ENCODE peak calls at places on chromosomes 5 and 9, in ten cellular contexts. F is HL-60, W is tibial nerve, K is fibroblast of the aortic adventitia, C is dorsolateral prefrontal cortex, B is cardiac fibroblast, E is lower leg skin, T is fibroblast of mammary gland, H is AG04449, Q is SK-N-SH. M is an unnamed sample.

GRCh38 chr5:52727568-52727967 is 60.1 kb upstream of the ITGA1 start:
- DNase-seq in C (no peak), W (no peak), E (peak), H (no peak), B (peak), F (no peak), Q (no peak), K (peak), T (peak), M (no peak)

GRCh38 chr5:115170128-115170923 is 618 bp upstream of the TRIM36 start:
- DNase-seq in T (peak), K (no peak), C (no peak), E (no peak), B (peak), W (no peak), Q (peak), F (no peak), H (no peak), M (no peak)

GRCh38 chr5:936149-937144 is 43.8 kb downstream of the TRIP13 start:
- DNase-seq in B (no peak), E (no peak), K (no peak), T (no peak), Q (no peak), W (no peak), C (no peak), H (no peak), F (no peak), M (no peak)

GRCh38 chr9:18976368-18977238 is 56.4 kb downstream of the SAXO1 start:
- DNase-seq in C (no peak), F (no peak), T (peak), H (peak), B (peak), W (no peak), Q (peak), K (peak), E (no peak), M (peak)

GRCh38 chr5:171355302-171355724 is 32.3 kb upstream of the NPM1 start:
- DNase-seq in E (no peak), B (no peak), H (no peak), W (no peak), C (no peak), K (no peak), T (no peak), F (no peak), Q (no peak), M (no peak)

GRCh38 chr5:139077899-139078298 is 120.3 kb downstream of the SIL1 start:
- DNase-seq in K (no peak), T (no peak), F (no peak), Q (no peak), B (no peak), E (no peak), C (no peak), W (no peak), H (no peak), M (no peak)

GRCh38 chr9:32811251-32811650 is 27.9 kb downstream of the TMEM215 start:
- DNase-seq in W (no peak), T (no peak), H (no peak), K (no peak), E (no peak), C (no peak), F (no peak), B (no peak), Q (peak), M (no peak)

GRCh38 chr9:33750307-33750838 is 45.0 kb upstream of the PRSS3 start:
- DNase-seq in Q (peak), B (peak), K (peak), W (no peak), T (peak), H (no peak), C (peak), F (no peak), E (no peak), M (no peak)

GRCh38 chr5:31824886-31825774 is 186.2 kb downstream of the PDZD2 start:
- DNase-seq in C (peak), H (peak), F (no peak), E (peak), T (peak), K (peak), Q (peak), B (peak), W (peak), M (peak)

GRCh38 chr5:157497875-157498611 is 38.0 kb downstream of the NIPAL4 start:
- DNase-seq in B (peak), F (no peak), H (no peak), K (no peak), W (no peak), T (no peak), C (no peak), Q (peak), E (no peak), M (no peak)

GRCh38 chr9:4640027-4640426 is 22.1 kb upstream of the PLPP6 start:
- DNase-seq in H (no peak), E (no peak), F (no peak), K (peak), B (peak), T (peak), Q (peak), W (no peak), C (no peak), M (no peak)

GRCh38 chr5:55993013-55993412 is 1.8 kb downstream of the IL6ST start:
- DNase-seq in Q (no peak), T (peak), B (peak), K (peak), W (no peak), F (no peak), H (no peak), C (no peak), E (no peak), M (no peak)
- H3K4me3 ChIP-seq in Q (peak), T (peak), B (peak), K (peak), W (peak), F (no peak), H (peak), C (peak), E (no peak), M (peak)

GRCh38 chr9:130053504-130054427 is at the start of gene GPR107:
- DNase-seq in T (peak), K (peak), H (no peak), W (peak), E (peak), B (peak), Q (peak), C (peak), F (peak), M (no peak)
- TF ChIP-seq CTCF in T (no peak), K (no peak), H (no peak), W (peak), E (no peak), B (no peak), Q (no peak), C (no peak), F (no peak), M (no peak)

GRCh38 chr5:168768172-168768571 is 189.0 kb upstream of the PANK3 start:
- DNase-seq in B (no peak), W (no peak), C (no peak), T (no peak), E (no peak), Q (no peak), K (no peak), F (no peak), H (no peak), M (no peak)

GRCh38 chr5:168770036-168770498 is 190.9 kb upstream of the PANK3 start:
- DNase-seq in H (no peak), E (no peak), F (no peak), T (no peak), K (no peak), W (no peak), Q (peak), C (no peak), B (no peak), M (no peak)

GRCh38 chr5:168766038-168766700 is 187.0 kb upstream of the PANK3 start:
- DNase-seq in B (no peak), Q (no peak), T (no peak), E (no peak), F (no peak), K (no peak), H (no peak), W (no peak), C (peak), M (no peak)

GRCh38 chr5:168770996-168771395 is 191.8 kb upstream of the PANK3 start:
- DNase-seq in B (no peak), H (no peak), W (no peak), K (no peak), F (no peak), C (no peak), E (no peak), T (no peak), Q (no peak), M (no peak)

GRCh38 chr5:168765220-168766037 is 186.3 kb upstream of the PANK3 start:
- DNase-seq in C (no peak), Q (peak), F (no peak), K (peak), T (peak), B (peak), H (peak), W (no peak), E (peak), M (peak)
- H3K4me3 ChIP-seq in C (no peak), Q (no peak), F (no peak), K (no peak), T (no peak), B (no peak), H (no peak), W (no peak), E (no peak), M (no peak)

DNA sequence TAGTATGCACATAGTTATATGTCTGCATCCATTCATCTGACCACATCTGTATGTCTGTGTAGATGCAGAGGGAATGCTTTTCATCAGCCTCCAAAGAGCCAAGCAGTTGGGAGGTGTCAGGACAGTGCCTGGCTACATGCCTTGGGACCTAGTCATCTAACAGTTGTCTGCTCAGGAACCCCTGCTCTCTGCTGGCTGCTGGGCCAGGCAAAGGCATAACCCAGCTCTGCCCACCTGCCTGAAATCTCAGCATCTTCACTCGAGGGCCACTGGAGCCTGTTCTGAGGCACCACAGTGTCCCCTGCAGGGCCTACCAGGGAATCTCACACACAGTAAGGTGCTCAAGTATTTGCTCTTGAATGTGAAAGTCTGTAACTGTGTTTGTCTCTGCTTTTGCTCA is 3.7 kb downstream of the C9orf50 start:
- DNase-seq in W (no peak), F (no peak), E (no peak), H (no peak), Q (no peak), K (peak), T (peak), C (no peak), B (peak), M (no peak)
- TF ChIP-seq CTCF in W (no peak), F (no peak), E (no peak), H (peak), Q (peak), K (peak), T (peak), C (peak), B (peak), M (peak)

DNA sequence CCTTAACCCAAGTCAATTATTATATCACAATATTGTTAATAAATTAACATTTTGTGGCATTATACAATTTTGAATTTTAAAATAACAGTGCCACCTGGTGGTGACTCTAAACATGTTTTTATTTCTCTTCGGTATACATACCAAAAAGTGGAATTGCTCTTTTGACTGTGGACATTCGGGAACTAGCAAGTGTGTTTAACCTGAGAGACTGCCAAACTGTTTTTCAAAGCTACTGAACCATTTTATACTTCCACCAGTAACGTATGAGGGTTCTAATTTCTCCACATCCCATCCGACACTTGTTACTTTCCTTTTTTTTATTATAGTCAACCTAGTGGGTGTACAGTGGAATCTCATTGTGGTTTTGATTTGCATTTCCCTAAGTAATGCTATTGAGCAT is 18.3 kb upstream of the HSDL2 start:
- DNase-seq in H (no peak), W (no peak), B (peak), F (no peak), T (peak), C (no peak), K (peak), Q (peak), E (no peak), M (no peak)
- H3K4me3 ChIP-seq in H (no peak), W (no peak), B (no peak), F (no peak), T (no peak), C (no peak), K (no peak), Q (no peak), E (no peak), M (no peak)

M was measured in kidney epithelial cell.